ENCODE peak calls at places on chromosomes 2 and 18, in ten cellular contexts. One of them, this sample, is unnamed.
A peak's percentile ranks its signal among the peaks of the same experiment; 100 is the strongest.

GRCh38 chr2:67600946-67601345 is 203.8 kb downstream of the ETAA1 start:
- DNase-seq in GM23338: no peak
- DNase-seq in NCI-H1694 treated with DMSO at 0.1 percent for 48 hours: no peak
- DNase-seq in A549: no peak
- DNase-seq in left ventricle myocardium superior: no peak
- DNase-seq in amniotic stem cell: no peak
- DNase-seq in effector memory CD8-positive, alpha-beta T cell: no peak
- DNase-seq in sciatic nerve: no peak
- DNase-seq in fibroblast of mammary gland: peak; percentile 64
- DNase-seq in CD4-positive, alpha-beta T cell: no peak
- DNase-seq in this sample: no peak

GRCh38 chr2:55010915-55011314 is 39.3 kb downstream of the RTN4 start:
- DNase-seq in GM23338: no peak
- DNase-seq in NCI-H1694 treated with DMSO at 0.1 percent for 48 hours: no peak
- DNase-seq in A549: peak; percentile 37
- DNase-seq in left ventricle myocardium superior: no peak
- DNase-seq in amniotic stem cell: no peak
- DNase-seq in effector memory CD8-positive, alpha-beta T cell: no peak
- DNase-seq in sciatic nerve: no peak
- DNase-seq in fibroblast of mammary gland: peak; percentile 49
- DNase-seq in CD4-positive, alpha-beta T cell: no peak
- DNase-seq in this sample: no peak

GRCh38 chr2:705971-706511 is 28.8 kb upstream of the TMEM18 start:
- DNase-seq in GM23338: no peak
- DNase-seq in NCI-H1694 treated with DMSO at 0.1 percent for 48 hours: no peak
- DNase-seq in A549: no peak
- DNase-seq in left ventricle myocardium superior: no peak
- DNase-seq in amniotic stem cell: no peak
- DNase-seq in effector memory CD8-positive, alpha-beta T cell: no peak
- DNase-seq in sciatic nerve: no peak
- DNase-seq in fibroblast of mammary gland: no peak
- DNase-seq in CD4-positive, alpha-beta T cell: no peak
- DNase-seq in this sample: no peak

GRCh38 chr2:176151199-176152099 is at the start of gene HOXD4:
- DNase-seq in GM23338: peak; percentile 51
- DNase-seq in NCI-H1694 treated with DMSO at 0.1 percent for 48 hours: no peak
- DNase-seq in A549: no peak
- DNase-seq in left ventricle myocardium superior: no peak
- DNase-seq in amniotic stem cell: no peak
- DNase-seq in effector memory CD8-positive, alpha-beta T cell: no peak
- DNase-seq in sciatic nerve: no peak
- DNase-seq in fibroblast of mammary gland: no peak
- DNase-seq in CD4-positive, alpha-beta T cell: no peak
- DNase-seq in this sample: no peak

GRCh38 chr2:160993543-160994090 is 166.6 kb upstream of the TANK start:
- DNase-seq in GM23338: no peak
- DNase-seq in NCI-H1694 treated with DMSO at 0.1 percent for 48 hours: no peak
- DNase-seq in A549: no peak
- DNase-seq in left ventricle myocardium superior: peak; percentile 28
- DNase-seq in amniotic stem cell: no peak
- DNase-seq in effector memory CD8-positive, alpha-beta T cell: no peak
- DNase-seq in sciatic nerve: no peak
- DNase-seq in fibroblast of mammary gland: no peak
- DNase-seq in CD4-positive, alpha-beta T cell: no peak
- DNase-seq in this sample: no peak

GRCh38 chr18:79872423-79872822 is 74.7 kb downstream of the KCNG2 start:
- DNase-seq in GM23338: no peak
- DNase-seq in NCI-H1694 treated with DMSO at 0.1 percent for 48 hours: no peak
- DNase-seq in A549: no peak
- DNase-seq in left ventricle myocardium superior: peak; percentile 13
- DNase-seq in amniotic stem cell: no peak
- DNase-seq in effector memory CD8-positive, alpha-beta T cell: no peak
- DNase-seq in sciatic nerve: no peak
- DNase-seq in fibroblast of mammary gland: no peak
- DNase-seq in CD4-positive, alpha-beta T cell: no peak
- DNase-seq in this sample: no peak

GRCh38 chr2:152012697-152013096 is 86.1 kb downstream of the CACNB4 start:
- DNase-seq in GM23338: no peak
- DNase-seq in NCI-H1694 treated with DMSO at 0.1 percent for 48 hours: no peak
- DNase-seq in A549: no peak
- DNase-seq in left ventricle myocardium superior: no peak
- DNase-seq in amniotic stem cell: no peak
- DNase-seq in effector memory CD8-positive, alpha-beta T cell: no peak
- DNase-seq in sciatic nerve: no peak
- DNase-seq in fibroblast of mammary gland: peak; percentile 32
- DNase-seq in CD4-positive, alpha-beta T cell: no peak
- DNase-seq in this sample: no peak

GRCh38 chr2:46119453-46119852 is 177.8 kb upstream of the EPAS1 start:
- DNase-seq in GM23338: no peak
- DNase-seq in NCI-H1694 treated with DMSO at 0.1 percent for 48 hours: no peak
- DNase-seq in A549: no peak
- DNase-seq in left ventricle myocardium superior: no peak
- DNase-seq in amniotic stem cell: no peak
- DNase-seq in effector memory CD8-positive, alpha-beta T cell: no peak
- DNase-seq in sciatic nerve: no peak
- DNase-seq in fibroblast of mammary gland: peak; percentile 81
- DNase-seq in CD4-positive, alpha-beta T cell: no peak
- DNase-seq in this sample: no peak

GRCh38 chr2:240932724-240933047 is 26.6 kb downstream of the CROCC2 start:
- DNase-seq in GM23338: no peak
- DNase-seq in NCI-H1694 treated with DMSO at 0.1 percent for 48 hours: no peak
- DNase-seq in A549: no peak
- DNase-seq in left ventricle myocardium superior: no peak
- DNase-seq in amniotic stem cell: no peak
- DNase-seq in effector memory CD8-positive, alpha-beta T cell: no peak
- DNase-seq in sciatic nerve: no peak
- DNase-seq in fibroblast of mammary gland: no peak
- DNase-seq in CD4-positive, alpha-beta T cell: no peak
- DNase-seq in this sample: no peak

GRCh38 chr2:219404291-219404910 is 13.8 kb upstream of the DES start:
- DNase-seq in GM23338: peak; percentile 45
- DNase-seq in NCI-H1694 treated with DMSO at 0.1 percent for 48 hours: no peak
- DNase-seq in A549: no peak
- DNase-seq in left ventricle myocardium superior: peak; percentile 66
- DNase-seq in amniotic stem cell: no peak
- DNase-seq in effector memory CD8-positive, alpha-beta T cell: no peak
- DNase-seq in sciatic nerve: no peak
- DNase-seq in fibroblast of mammary gland: no peak
- DNase-seq in CD4-positive, alpha-beta T cell: no peak
- DNase-seq in this sample: no peak

GRCh38 chr18:35040988-35041751 is at the start of gene MAPRE2:
- DNase-seq in GM23338: peak; percentile 99
- DNase-seq in NCI-H1694 treated with DMSO at 0.1 percent for 48 hours: peak; percentile 88
- DNase-seq in A549: peak; percentile 95
- DNase-seq in left ventricle myocardium superior: peak; percentile 100
- DNase-seq in amniotic stem cell: peak; percentile 95
- DNase-seq in effector memory CD8-positive, alpha-beta T cell: peak; percentile 100
- DNase-seq in sciatic nerve: peak; percentile 100
- DNase-seq in fibroblast of mammary gland: peak; percentile 96
- DNase-seq in CD4-positive, alpha-beta T cell: peak; percentile 99
- DNase-seq in this sample: peak; percentile 98

GRCh38 chr18:79904357-79905147 is 46.9 kb downstream of the SLC66A2 start:
- DNase-seq in GM23338: no peak
- DNase-seq in NCI-H1694 treated with DMSO at 0.1 percent for 48 hours: peak; percentile 84
- DNase-seq in A549: no peak
- DNase-seq in left ventricle myocardium superior: peak; percentile 22
- DNase-seq in amniotic stem cell: no peak
- DNase-seq in effector memory CD8-positive, alpha-beta T cell: no peak
- DNase-seq in sciatic nerve: peak; percentile 55
- DNase-seq in fibroblast of mammary gland: no peak
- DNase-seq in CD4-positive, alpha-beta T cell: no peak
- DNase-seq in this sample: no peak

GRCh38 chr2:163132850-163133249 is 294.3 kb upstream of the KCNH7 start:
- DNase-seq in GM23338: peak; percentile 32
- DNase-seq in NCI-H1694 treated with DMSO at 0.1 percent for 48 hours: peak; percentile 79
- DNase-seq in A549: peak; percentile 6
- DNase-seq in left ventricle myocardium superior: no peak
- DNase-seq in amniotic stem cell: no peak
- DNase-seq in effector memory CD8-positive, alpha-beta T cell: no peak
- DNase-seq in sciatic nerve: no peak
- DNase-seq in fibroblast of mammary gland: peak; percentile 14
- DNase-seq in CD4-positive, alpha-beta T cell: no peak
- DNase-seq in this sample: no peak

GRCh38 chr2:74577448-74577847 is 22.9 kb downstream of the DOK1 start:
- DNase-seq in GM23338: no peak
- DNase-seq in NCI-H1694 treated with DMSO at 0.1 percent for 48 hours: peak; percentile 14
- DNase-seq in A549: no peak
- DNase-seq in left ventricle myocardium superior: no peak
- DNase-seq in amniotic stem cell: no peak
- DNase-seq in effector memory CD8-positive, alpha-beta T cell: no peak
- DNase-seq in sciatic nerve: no peak
- DNase-seq in fibroblast of mammary gland: peak; percentile 70
- DNase-seq in CD4-positive, alpha-beta T cell: no peak
- DNase-seq in this sample: no peak

GRCh38 chr2:237156131-237156856 is 70.6 kb downstream of the COPS8 start:
- DNase-seq in GM23338: no peak
- DNase-seq in NCI-H1694 treated with DMSO at 0.1 percent for 48 hours: no peak
- DNase-seq in A549: no peak
- DNase-seq in left ventricle myocardium superior: peak; percentile 79
- DNase-seq in amniotic stem cell: peak; percentile 81
- DNase-seq in effector memory CD8-positive, alpha-beta T cell: no peak
- DNase-seq in sciatic nerve: peak; percentile 73
- DNase-seq in fibroblast of mammary gland: peak; percentile 96
- DNase-seq in CD4-positive, alpha-beta T cell: no peak
- DNase-seq in this sample: peak; percentile 92

GRCh38 chr2:96103906-96104861 is 12.2 kb downstream of the ADRA2B start:
- DNase-seq in GM23338: no peak
- DNase-seq in NCI-H1694 treated with DMSO at 0.1 percent for 48 hours: no peak
- DNase-seq in A549: no peak
- DNase-seq in left ventricle myocardium superior: peak; percentile 72
- DNase-seq in amniotic stem cell: no peak
- DNase-seq in effector memory CD8-positive, alpha-beta T cell: no peak
- DNase-seq in sciatic nerve: peak; percentile 44
- DNase-seq in fibroblast of mammary gland: no peak
- DNase-seq in CD4-positive, alpha-beta T cell: no peak
- DNase-seq in this sample: no peak

GRCh38 chr2:102361632-102362241 is 6.1 kb downstream of the IL18R1 start:
- DNase-seq in GM23338: no peak
- DNase-seq in NCI-H1694 treated with DMSO at 0.1 percent for 48 hours: no peak
- DNase-seq in A549: no peak
- DNase-seq in left ventricle myocardium superior: no peak
- DNase-seq in amniotic stem cell: no peak
- DNase-seq in effector memory CD8-positive, alpha-beta T cell: no peak
- DNase-seq in sciatic nerve: no peak
- DNase-seq in fibroblast of mammary gland: no peak
- DNase-seq in CD4-positive, alpha-beta T cell: no peak
- DNase-seq in this sample: no peak

GRCh38 chr2:237909801-237910475 is 50.5 kb downstream of the RAMP1 start:
- DNase-seq in GM23338: no peak
- DNase-seq in NCI-H1694 treated with DMSO at 0.1 percent for 48 hours: no peak
- DNase-seq in A549: no peak
- DNase-seq in left ventricle myocardium superior: no peak
- DNase-seq in amniotic stem cell: no peak
- DNase-seq in effector memory CD8-positive, alpha-beta T cell: no peak
- DNase-seq in sciatic nerve: peak; percentile 49
- DNase-seq in fibroblast of mammary gland: no peak
- DNase-seq in CD4-positive, alpha-beta T cell: no peak
- DNase-seq in this sample: no peak

This sample was measured in AG08396.